ENCODE peak calls at places on chromosomes 12 and 14, in five cellular contexts. O, R, Q, V and L are unnamed samples.

GRCh38 chr12:16475521-16475920 is 128.1 kb downstream of the MGST1 start:
- DNase-seq in O (no peak), R (no peak), Q (no peak), V (no peak), L (no peak)

GRCh38 chr12:32039917-32040575 is 66.6 kb upstream of the BICD1 start:
- DNase-seq in O (no peak), R (no peak), Q (no peak), V (no peak), L (no peak)

GRCh38 chr12:128109236-128109635 is 157.7 kb upstream of the TMEM132C start:
- DNase-seq in O (no peak), R (no peak), Q (no peak), V (no peak), L (no peak)

GRCh38 chr14:71647086-71647784 is 285.0 kb upstream of the RGS6 start:
- DNase-seq in O (no peak), R (peak), Q (no peak), V (no peak), L (peak)

GRCh38 chr12:125132698-125133400 is 67.6 kb downstream of the AACS start:
- DNase-seq in O (peak), R (no peak), Q (no peak), V (no peak), L (no peak)

GRCh38 chr12:32305163-32305562 is 94.2 kb upstream of the FGD4 start:
- DNase-seq in O (no peak), R (no peak), Q (no peak), V (peak), L (no peak)

GRCh38 chr14:68762944-68763831 is 29.7 kb downstream of the ZFP36L1 start:
- DNase-seq in O (no peak), R (no peak), Q (no peak), V (no peak), L (peak)

GRCh38 chr12:69972136-69972535 is 147.1 kb downstream of the MYRFL start:
- DNase-seq in O (no peak), R (no peak), Q (no peak), V (no peak), L (no peak)

GRCh38 chr12:93573552-93574223 is 1.2 kb downstream of the SOCS2 start:
- DNase-seq in O (peak), R (no peak), Q (peak), V (no peak), L (no peak)

GRCh38 chr12:16564675-16565074 is 41.3 kb downstream of the LMO3 start:
- DNase-seq in O (no peak), R (no peak), Q (no peak), V (no peak), L (no peak)

GRCh38 chr12:18720690-18721089 is 17.1 kb downstream of the PLCZ1 start:
- DNase-seq in O (no peak), R (no peak), Q (no peak), V (no peak), L (no peak)

GRCh38 chr12:124532947-124533346 is 34.5 kb downstream of the NCOR2 start:
- DNase-seq in O (no peak), R (no peak), Q (no peak), V (no peak), L (no peak)

GRCh38 chr14:73633517-73634332 is 11.1 kb upstream of the DNAL1 start:
- DNase-seq in O (peak), R (peak), Q (peak), V (peak), L (peak)

GRCh38 chr14:66009104-66009503 is 477.1 kb upstream of the CCDC196 start:
- DNase-seq in O (no peak), R (no peak), Q (no peak), V (no peak), L (no peak)